ENCODE peak calls at places on chromosomes 16 and 17, in four cellular contexts. Z, M, H and J are unnamed samples.

GRCh38 chr16:17350212-17350611 is 120.5 kb downstream of the XYLT1 start:
- DNase-seq in Z (no peak), M (no peak), H (no peak), J (no peak)

GRCh38 chr17:71251276-71251675 is 869.5 kb upstream of the SOX9 start:
- DNase-seq in Z (no peak), M (no peak), H (no peak), J (no peak)

GRCh38 chr17:62737513-62737912 is 70.6 kb downstream of the MARCHF10 start:
- DNase-seq in Z (no peak), M (no peak), H (no peak), J (no peak)

GRCh38 chr17:17940451-17940911 is 31.7 kb downstream of the TOM1L2 start:
- DNase-seq in Z (no peak), M (no peak), H (no peak), J (peak; percentile 49)

GRCh38 chr17:2929881-2930533 is 133.4 kb downstream of the OR1D5 start:
- DNase-seq in Z (peak; percentile 57), M (no peak), H (peak; percentile 29), J (peak; percentile 17)

GRCh38 chr17:78803161-78803845 is 21.2 kb upstream of the CYTH1 start:
- DNase-seq in Z (no peak), M (no peak), H (no peak), J (no peak)

GRCh38 chr17:59890720-59891119 is 2.0 kb downstream of the TUBD1 start:
- DNase-seq in Z (peak; percentile 20), M (no peak), H (peak; percentile 61), J (no peak)

GRCh38 chr17:36714789-36715188 is 113.4 kb downstream of the MRM1 start:
- DNase-seq in Z (no peak), M (no peak), H (no peak), J (no peak)

GRCh38 chr17:61556224-61557188 is 34.5 kb downstream of the NACA2 start:
- DNase-seq in Z (no peak), M (no peak), H (no peak), J (no peak)

GRCh38 chr16:74841469-74841868 is 66.8 kb upstream of the FA2H start:
- DNase-seq in Z (no peak), M (no peak), H (no peak), J (no peak)

DNA sequence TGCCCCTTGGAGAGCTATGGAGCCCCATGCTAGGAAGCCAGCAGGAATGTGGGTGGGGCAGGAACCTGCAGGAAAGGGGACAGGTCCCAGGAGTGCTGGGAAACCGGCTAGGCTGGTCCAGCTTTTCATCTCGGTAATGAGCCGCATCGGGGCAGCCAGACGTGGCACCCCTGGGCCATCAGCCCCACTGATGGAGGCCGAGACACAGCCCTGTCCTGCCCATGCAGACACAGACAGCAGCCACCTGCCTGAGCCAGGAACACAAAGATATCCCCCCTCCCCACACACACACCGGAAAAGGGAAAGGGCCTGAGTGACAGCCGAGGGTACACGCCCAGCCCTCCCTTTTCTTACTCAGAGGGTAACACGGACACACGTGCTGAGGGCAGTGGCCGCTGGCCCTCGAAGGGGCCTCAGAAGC is 18.1 kb downstream of the PPL start:
- DNase-seq in Z (no peak), M (no peak), H (no peak), J (no peak)
- TF ChIP-seq MYC in Z (no peak), M (no peak), H (no peak), J (no peak)

GRCh38 chr17:44386182-44386525 is 3.3 kb downstream of the ITGA2B start:
- DNase-seq in Z (no peak), M (no peak), H (no peak), J (no peak)

GRCh38 chr17:44384281-44384822 is 5.1 kb downstream of the ITGA2B start:
- DNase-seq in Z (no peak), M (no peak), H (no peak), J (no peak)

GRCh38 chr17:44384823-44385286 is 4.6 kb downstream of the ITGA2B start:
- DNase-seq in Z (no peak), M (no peak), H (no peak), J (no peak)

GRCh38 chr17:44383861-44384260 is 5.6 kb downstream of the ITGA2B start:
- DNase-seq in Z (no peak), M (no peak), H (no peak), J (no peak)

GRCh38 chr17:44385287-44386181 is 3.9 kb downstream of the ITGA2B start:
- DNase-seq in Z (peak; percentile 96), M (no peak), H (peak; percentile 65), J (peak; percentile 79)
- TF ChIP-seq POLR2AphosphoS5 in Z (peak; percentile 63), M (no peak), H (no peak), J (no peak)

DNA sequence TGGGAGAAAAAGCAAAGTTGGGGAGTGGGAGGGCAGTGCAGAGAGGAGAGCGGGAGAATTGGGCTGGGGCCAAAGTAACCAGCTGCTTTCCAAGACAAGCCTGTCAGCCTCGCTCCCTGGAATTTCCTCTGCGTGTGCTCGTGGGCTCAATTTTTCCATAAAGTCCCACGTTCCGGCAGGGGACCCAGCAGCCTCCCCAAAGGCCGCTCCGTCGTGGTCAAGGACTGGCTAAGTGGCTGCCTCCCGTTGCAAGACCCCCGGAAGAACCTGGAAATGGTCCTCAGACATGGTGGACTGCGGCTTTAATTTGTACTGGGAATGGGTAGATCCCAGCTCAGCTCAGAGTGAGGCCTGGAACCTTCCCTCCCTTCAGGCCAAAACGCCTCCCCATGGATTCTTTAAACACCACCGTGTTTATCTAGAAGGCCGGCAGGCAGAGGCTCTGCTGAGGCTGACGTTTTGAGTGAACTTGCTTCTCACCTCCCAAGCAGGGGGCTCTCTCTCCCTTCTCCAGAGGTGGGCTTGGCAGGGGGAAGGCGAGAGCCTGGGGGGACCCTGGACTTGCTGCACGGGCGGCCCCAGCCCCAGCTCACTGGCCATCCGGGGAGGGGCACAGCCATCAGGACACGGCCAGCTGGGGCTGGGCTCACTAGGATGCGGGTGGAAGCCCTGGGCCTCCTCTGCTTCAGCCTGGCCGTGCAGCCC is 190.0 kb downstream of the C16orf95 start:
- DNase-seq in Z (no peak), M (no peak), H (no peak), J (peak; percentile 82)
- TF ChIP-seq MYC in Z (no peak), M (no peak), H (no peak), J (no peak)

GRCh38 chr16:81807767-81808166 is 28.7 kb downstream of the PLCG2 start:
- DNase-seq in Z (no peak), M (no peak), H (no peak), J (no peak)

GRCh38 chr16:81810894-81811538 is 31.9 kb downstream of the PLCG2 start:
- DNase-seq in Z (no peak), M (peak; percentile 92), H (no peak), J (no peak)

GRCh38 chr16:81808933-81809480 is 29.9 kb downstream of the PLCG2 start:
- DNase-seq in Z (no peak), M (peak; percentile 99), H (peak; percentile 44), J (no peak)

GRCh38 chr16:81810361-81810760 is 31.3 kb downstream of the PLCG2 start:
- DNase-seq in Z (no peak), M (peak; percentile 71), H (no peak), J (no peak)

GRCh38 chr16:81809567-81809966 is 30.5 kb downstream of the PLCG2 start:
- DNase-seq in Z (no peak), M (no peak), H (no peak), J (no peak)
- TF ChIP-seq POLR2AphosphoS5 in Z (no peak), M (no peak), H (no peak), J (no peak)

GRCh38 chr16:85061566-85061965 is 34.0 kb downstream of the KIAA0513 start:
- DNase-seq in Z (no peak), M (no peak), H (no peak), J (no peak)
- TF ChIP-seq MYC in Z (no peak), M (no peak), H (no peak), J (no peak)

DNA sequence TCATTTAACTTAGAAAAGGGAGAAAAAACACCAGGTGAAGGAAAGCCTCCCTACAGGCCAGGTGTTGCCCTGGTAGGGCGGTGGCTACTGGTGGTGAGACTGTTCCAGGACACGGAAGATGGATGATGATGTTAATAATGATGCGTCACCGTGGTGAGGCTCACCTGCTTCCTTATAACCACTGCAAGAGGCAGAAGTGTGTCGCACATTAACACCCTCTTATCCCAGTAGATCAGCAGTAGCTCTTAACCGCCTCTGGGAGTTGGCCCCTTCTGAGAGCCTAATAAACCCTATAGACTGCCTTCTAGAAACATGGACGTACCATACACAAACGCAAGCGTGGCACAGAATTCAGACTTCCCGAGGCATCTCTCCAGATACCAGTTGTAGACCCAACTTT is 7.8 kb downstream of the BFAR start:
- DNase-seq in Z (no peak), M (no peak), H (no peak), J (no peak)
- TF ChIP-seq POLR2AphosphoS5 in Z (peak; percentile 16), M (no peak), H (no peak), J (no peak)

GRCh38 chr17:42879596-42879985 is 21.0 kb upstream of the G6PC1 start:
- DNase-seq in Z (no peak), M (no peak), H (no peak), J (no peak)
- TF ChIP-seq MYC in Z (no peak), M (no peak), H (no peak), J (no peak)

GRCh38 chr16:77531741-77532140 is 96.9 kb upstream of the ADAMTS18 start:
- DNase-seq in Z (no peak), M (no peak), H (no peak), J (peak; percentile 63)
- TF ChIP-seq POLR2AphosphoS5 in Z (no peak), M (no peak), H (no peak), J (no peak)

GRCh38 chr17:51700011-51700760 is 439.8 kb downstream of the UTP18 start:
- DNase-seq in Z (no peak), M (no peak), H (no peak), J (no peak)
- TF ChIP-seq MYC in Z (no peak), M (no peak), H (no peak), J (no peak)

DNA sequence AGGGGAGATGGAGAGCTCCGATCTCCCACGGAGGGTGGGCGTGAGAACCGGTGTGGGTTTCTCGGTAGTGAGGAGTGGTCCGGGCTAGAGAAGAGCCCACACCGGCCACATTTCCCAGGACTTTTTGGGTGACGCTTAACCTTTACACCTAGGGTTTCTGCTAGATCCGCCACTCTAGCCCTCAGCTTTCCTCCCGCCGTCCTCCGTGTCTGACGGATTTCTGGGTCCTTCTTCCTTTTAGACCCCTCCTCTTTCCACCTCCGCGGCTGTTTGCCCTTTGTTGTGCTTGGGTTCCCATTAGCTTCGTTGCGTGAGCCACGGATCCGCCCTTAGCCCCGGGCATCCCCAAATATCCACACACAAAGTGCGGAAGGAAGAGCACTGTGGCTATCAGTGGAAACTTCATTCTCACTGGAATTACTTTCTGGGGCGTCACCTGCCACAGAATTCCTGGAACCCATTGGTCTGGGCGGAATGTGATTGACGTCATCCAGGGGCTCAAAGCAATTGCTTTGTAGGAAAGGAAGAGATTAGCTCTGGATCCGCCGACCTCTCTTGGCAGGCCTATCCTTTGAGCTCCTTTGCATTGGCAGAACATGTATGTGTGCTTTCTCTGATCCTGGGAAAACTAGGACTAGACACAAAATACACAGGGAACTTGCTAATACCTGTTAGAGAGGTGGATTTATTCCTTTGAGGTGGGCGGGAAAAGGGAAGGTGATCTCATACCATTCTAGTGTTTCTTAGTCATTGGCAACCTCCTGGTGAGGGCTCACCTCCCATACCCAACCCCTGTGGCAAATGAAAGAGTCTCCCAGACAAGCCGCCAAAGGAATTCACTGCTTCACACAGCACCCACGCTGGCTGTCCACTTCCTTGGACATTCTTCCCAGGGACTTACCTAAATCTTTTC is 654 bp downstream of the TNFAIP1 start:
- DNase-seq in Z (peak; percentile 58), M (no peak), H (peak; percentile 82), J (peak; percentile 91)
- TF ChIP-seq POLR2AphosphoS5 in Z (peak; percentile 6), M (no peak), H (no peak), J (no peak)